ENCODE peak calls at places on chromosomes 1 and 21, in five cellular contexts. One of them, this sample, is unnamed.

GRCh38 chr1:4054957-4055676 is 155.0 kb upstream of the C1orf174 start:
- DNase-seq in GM12878: no peak
- DNase-seq in K562: no peak
- DNase-seq in H1: no peak
- DNase-seq in SK-N-SH: peak; percentile 7
- DNase-seq in this sample: no peak

GRCh38 chr1:159943908-159944622 is 1.3 kb downstream of the IGSF9 start:
- DNase-seq in GM12878: no peak
- DNase-seq in H1: no peak
- DNase-seq in SK-N-SH: no peak
- DNase-seq in K562: no peak
- DNase-seq in this sample: no peak

GRCh38 chr1:17104782-17105181 is 14.5 kb downstream of the PADI2 start:
- DNase-seq in SK-N-SH: no peak
- DNase-seq in K562: no peak
- DNase-seq in H1: no peak
- DNase-seq in GM12878: no peak
- DNase-seq in this sample: no peak

GRCh38 chr1:185813401-185813979 is 79.3 kb downstream of the HMCN1 start:
- DNase-seq in K562: peak; percentile 22
- DNase-seq in GM12878: no peak
- DNase-seq in H1: no peak
- DNase-seq in SK-N-SH: peak; percentile 11
- DNase-seq in this sample: peak; percentile 84

GRCh38 chr1:228208831-228209524 is 1.1 kb downstream of the OBSCN start:
- DNase-seq in SK-N-SH: no peak
- DNase-seq in GM12878: no peak
- DNase-seq in H1: no peak
- DNase-seq in K562: no peak
- DNase-seq in this sample: no peak

GRCh38 chr21:44712203-44713028 is 1.0 kb upstream of the TSPEAR start:
- DNase-seq in K562: no peak
- DNase-seq in GM12878: no peak
- DNase-seq in H1: no peak
- DNase-seq in SK-N-SH: no peak
- DNase-seq in this sample: no peak

GRCh38 chr1:84156210-84156621 is 12.1 kb downstream of the PRKACB start:
- DNase-seq in GM12878: no peak
- DNase-seq in H1: no peak
- DNase-seq in K562: no peak
- DNase-seq in SK-N-SH: no peak
- DNase-seq in this sample: no peak

GRCh38 chr1:159000627-159001026 is 9.1 kb upstream of the IFI16 start:
- DNase-seq in GM12878: no peak
- DNase-seq in SK-N-SH: no peak
- DNase-seq in K562: peak; percentile 15
- DNase-seq in H1: no peak
- DNase-seq in this sample: no peak

GRCh38 chr1:209427811-209428210 is 155.7 kb upstream of the CAMK1G start:
- DNase-seq in K562: no peak
- DNase-seq in GM12878: no peak
- DNase-seq in SK-N-SH: no peak
- DNase-seq in H1: no peak
- DNase-seq in this sample: peak; percentile 91

GRCh38 chr1:150567341-150567716 is 12.1 kb downstream of the MCL1 start:
- DNase-seq in K562: no peak
- DNase-seq in H1: no peak
- DNase-seq in GM12878: peak; percentile 96
- DNase-seq in SK-N-SH: no peak
- DNase-seq in this sample: no peak

GRCh38 chr21:45209046-45209445 is 78.6 kb downstream of the POFUT2 start:
- DNase-seq in GM12878: no peak
- DNase-seq in H1: no peak
- DNase-seq in SK-N-SH: no peak
- DNase-seq in K562: no peak
- DNase-seq in this sample: no peak

GRCh38 chr1:3338725-3339070 is 115.8 kb upstream of the ARHGEF16 start:
- DNase-seq in K562: no peak
- DNase-seq in H1: no peak
- DNase-seq in GM12878: no peak
- DNase-seq in SK-N-SH: no peak
- DNase-seq in this sample: no peak

GRCh38 chr1:64848812-64849211 is 103.9 kb downstream of the RAVER2 start:
- DNase-seq in GM12878: no peak
- DNase-seq in SK-N-SH: no peak
- DNase-seq in H1: no peak
- DNase-seq in K562: no peak
- DNase-seq in this sample: no peak

GRCh38 chr1:88646852-88647645 is 37.0 kb upstream of the PKN2 start:
- DNase-seq in K562: no peak
- DNase-seq in GM12878: no peak
- DNase-seq in SK-N-SH: no peak
- DNase-seq in H1: no peak
- DNase-seq in this sample: no peak

GRCh38 chr1:230317823-230318819 is 108.0 kb downstream of the PGBD5 start:
- DNase-seq in K562: no peak
- DNase-seq in H1: no peak
- DNase-seq in GM12878: no peak
- DNase-seq in SK-N-SH: peak; percentile 37
- DNase-seq in this sample: no peak

GRCh38 chr1:232335751-232336274 is 294.1 kb downstream of the SIPA1L2 start:
- DNase-seq in H1: no peak
- DNase-seq in K562: no peak
- DNase-seq in GM12878: no peak
- DNase-seq in SK-N-SH: no peak
- DNase-seq in this sample: no peak

GRCh38 chr1:183801649-183802048 is 3.3 kb upstream of the RGL1 start:
- DNase-seq in H1: no peak
- DNase-seq in K562: no peak
- DNase-seq in GM12878: no peak
- DNase-seq in SK-N-SH: no peak
- DNase-seq in this sample: no peak

GRCh38 chr1:223258751-223259177 is 105.2 kb downstream of the SUSD4 start:
- DNase-seq in GM12878: no peak
- DNase-seq in SK-N-SH: no peak
- DNase-seq in K562: peak; percentile 40
- DNase-seq in H1: no peak
- DNase-seq in this sample: peak; percentile 45

GRCh38 chr1:151713874-151714273 is 2.7 kb downstream of the CELF3 start:
- DNase-seq in SK-N-SH: no peak
- DNase-seq in K562: no peak
- DNase-seq in H1: no peak
- DNase-seq in GM12878: no peak
- DNase-seq in this sample: no peak

GRCh38 chr21:30209571-30209970 is 6.3 kb downstream of the CLDN8 start:
- DNase-seq in K562: no peak
- DNase-seq in H1: no peak
- DNase-seq in SK-N-SH: no peak
- DNase-seq in GM12878: no peak
- DNase-seq in this sample: no peak

GRCh38 chr21:39182016-39182415 is 1.2 kb downstream of the PSMG1 start:
- DNase-seq in SK-N-SH: no peak
- DNase-seq in K562: no peak
- DNase-seq in GM12878: no peak
- DNase-seq in H1: no peak
- DNase-seq in this sample: no peak

GRCh38 chr1:162003061-162003824 is 20.4 kb downstream of the OLFML2B start:
- DNase-seq in SK-N-SH: no peak
- DNase-seq in K562: no peak
- DNase-seq in GM12878: no peak
- DNase-seq in H1: no peak
- DNase-seq in this sample: peak; percentile 14

GRCh38 chr1:35031103-35031452 is 667 bp downstream of the ZMYM6 start:
- DNase-seq in K562: peak; percentile 65
- DNase-seq in H1: peak; percentile 13
- DNase-seq in GM12878: no peak
- DNase-seq in SK-N-SH: peak; percentile 39
- DNase-seq in this sample: peak; percentile 24

GRCh38 chr1:32180186-32181060 is 948 bp downstream of the TXLNA start:
- DNase-seq in K562: peak; percentile 57
- DNase-seq in H1: no peak
- DNase-seq in GM12878: no peak
- DNase-seq in SK-N-SH: peak; percentile 80
- DNase-seq in this sample: peak; percentile 36

GRCh38 chr1:183069562-183070216 is 46.5 kb downstream of the LAMC1 start:
- DNase-seq in H1: no peak
- DNase-seq in GM12878: no peak
- DNase-seq in SK-N-SH: no peak
- DNase-seq in K562: no peak
- DNase-seq in this sample: no peak

GRCh38 chr1:211009944-211010343 is 124.0 kb downstream of the KCNH1 start:
- DNase-seq in H1: no peak
- DNase-seq in K562: no peak
- DNase-seq in SK-N-SH: no peak
- DNase-seq in GM12878: no peak
- DNase-seq in this sample: no peak

GRCh38 chr1:204384636-204385354 is 25.1 kb upstream of the PLEKHA6 start:
- DNase-seq in H1: no peak
- DNase-seq in GM12878: no peak
- DNase-seq in K562: no peak
- DNase-seq in SK-N-SH: peak; percentile 48
- DNase-seq in this sample: no peak

GRCh38 chr21:15437873-15438272 is 291.9 kb upstream of the USP25 start:
- DNase-seq in SK-N-SH: no peak
- DNase-seq in H1: no peak
- DNase-seq in K562: no peak
- DNase-seq in GM12878: peak; percentile 46
- DNase-seq in this sample: no peak

GRCh38 chr1:79633456-79633855 is 626.9 kb upstream of the ADGRL4 start:
- DNase-seq in H1: no peak
- DNase-seq in SK-N-SH: no peak
- DNase-seq in GM12878: no peak
- DNase-seq in K562: no peak
- DNase-seq in this sample: no peak

GRCh38 chr1:176058686-176059085 is 148.4 kb downstream of the COP1 start:
- DNase-seq in H1: no peak
- DNase-seq in SK-N-SH: peak; percentile 39
- DNase-seq in K562: no peak
- DNase-seq in GM12878: no peak
- DNase-seq in this sample: peak; percentile 27

GRCh38 chr1:29117381-29117780 is 6.3 kb downstream of the TMEM200B start:
- DNase-seq in K562: peak; percentile 25
- DNase-seq in SK-N-SH: no peak
- DNase-seq in GM12878: no peak
- DNase-seq in H1: no peak
- DNase-seq in this sample: no peak

GRCh38 chr21:16196521-16197208 is 466.9 kb downstream of the USP25 start:
- DNase-seq in K562: no peak
- DNase-seq in SK-N-SH: no peak
- DNase-seq in H1: no peak
- DNase-seq in GM12878: no peak
- DNase-seq in this sample: no peak

GRCh38 chr1:115782571-115783281 is 14.2 kb upstream of the CASQ2 start:
- DNase-seq in K562: no peak
- DNase-seq in H1: no peak
- DNase-seq in GM12878: no peak
- DNase-seq in SK-N-SH: no peak
- DNase-seq in this sample: no peak

GRCh38 chr1:202280595-202280994 is 61.1 kb downstream of the UBE2T start:
- DNase-seq in H1: no peak
- DNase-seq in SK-N-SH: no peak
- DNase-seq in GM12878: no peak
- DNase-seq in K562: no peak
- DNase-seq in this sample: no peak

GRCh38 chr21:40847956-40848355 is 998 bp upstream of the DSCAM start:
- DNase-seq in SK-N-SH: no peak
- DNase-seq in K562: no peak
- DNase-seq in GM12878: no peak
- DNase-seq in H1: no peak
- DNase-seq in this sample: no peak
- TF ChIP-seq JUND in SK-N-SH: no peak
- TF ChIP-seq JUND in K562: no peak
- TF ChIP-seq JUND in GM12878: no peak
- TF ChIP-seq JUND in H1: no peak
- TF ChIP-seq JUND in this sample: no peak

DNA sequence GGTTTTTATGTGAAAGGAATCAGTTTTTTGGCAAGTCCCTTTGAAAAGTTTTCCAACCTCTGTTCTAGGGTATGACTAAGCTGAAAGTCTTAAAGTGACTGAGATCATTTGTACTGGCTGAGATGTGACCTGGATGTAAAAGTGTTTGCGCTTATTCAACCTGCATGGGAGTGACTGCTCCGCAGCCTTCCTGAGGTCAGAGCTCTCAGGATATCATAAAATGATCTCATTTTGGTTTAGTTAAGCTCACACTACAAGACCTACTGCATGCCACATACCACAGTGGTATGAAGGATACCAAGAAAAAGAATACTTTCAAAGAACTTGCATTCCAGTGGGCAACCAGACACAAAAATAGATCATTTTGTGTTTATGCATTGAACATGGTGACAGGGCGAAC is 29.9 kb upstream of the TADA1 start:
- DNase-seq in K562: no peak
- DNase-seq in SK-N-SH: no peak
- DNase-seq in H1: no peak
- DNase-seq in GM12878: no peak
- DNase-seq in this sample: no peak
- TF ChIP-seq JUND in K562: no peak
- TF ChIP-seq JUND in SK-N-SH: no peak
- TF ChIP-seq JUND in H1: no peak
- TF ChIP-seq JUND in GM12878: no peak
- TF ChIP-seq JUND in this sample: no peak

GRCh38 chr1:6454856-6455751 is 10.9 kb downstream of the TNFRSF25 start:
- DNase-seq in H1: no peak
- DNase-seq in GM12878: no peak
- DNase-seq in SK-N-SH: peak; percentile 74
- DNase-seq in K562: no peak
- DNase-seq in this sample: no peak
- TF ChIP-seq JUND in H1: no peak
- TF ChIP-seq JUND in GM12878: no peak
- TF ChIP-seq JUND in SK-N-SH: no peak
- TF ChIP-seq JUND in K562: no peak
- TF ChIP-seq JUND in this sample: no peak

DNA sequence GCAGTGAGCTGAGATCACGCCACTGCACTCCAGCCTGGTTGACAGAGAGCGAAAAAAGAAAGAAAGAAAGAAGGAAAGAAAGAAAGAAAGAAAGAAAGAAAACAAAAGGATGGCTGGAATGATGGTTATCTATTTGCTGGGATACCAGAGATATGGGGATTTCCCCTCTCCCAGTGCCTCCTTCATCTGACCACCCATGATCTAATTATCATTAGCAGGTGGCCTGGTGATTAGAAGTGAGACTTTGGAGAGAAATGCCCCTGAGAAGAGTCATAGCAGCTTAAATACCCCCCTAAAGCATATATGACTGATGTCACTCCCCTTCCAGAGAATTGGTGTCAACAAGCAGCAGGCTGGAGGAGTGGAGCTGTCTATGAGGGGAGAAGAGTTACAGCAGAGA is 1.3 kb upstream of the NPPB start:
- DNase-seq in H1: no peak
- DNase-seq in K562: no peak
- DNase-seq in GM12878: no peak
- DNase-seq in SK-N-SH: no peak
- DNase-seq in this sample: no peak
- TF ChIP-seq JUND in H1: no peak
- TF ChIP-seq JUND in K562: no peak
- TF ChIP-seq JUND in GM12878: no peak
- TF ChIP-seq JUND in SK-N-SH: no peak
- TF ChIP-seq JUND in this sample: no peak